ENCODE peak calls at places on chromosomes 5 and 9, in five cellular contexts. K, L, A, D and V are unnamed samples.
A peak's percentile ranks its signal among the peaks of the same experiment; 100 is the strongest.

GRCh38 chr9:32550046-32550608 is 2.0 kb upstream of the SMIM27 start:
- DNase-seq in K (no peak), L (peak; percentile 3), A (no peak), D (peak; percentile 40), V (no peak)

GRCh38 chr5:168425997-168426863 is 60.0 kb upstream of the RARS1 start:
- DNase-seq in K (no peak), L (no peak), A (no peak), D (no peak), V (no peak)

GRCh38 chr5:36657563-36657995 is 51.2 kb downstream of the SLC1A3 start:
- DNase-seq in K (no peak), L (peak; percentile 98), A (peak; percentile 39), D (peak; percentile 99), V (peak; percentile 96)

GRCh38 chr5:1515921-1516571 is 7.7 kb downstream of the LPCAT1 start:
- DNase-seq in K (peak; percentile 5), L (no peak), A (peak; percentile 19), D (peak; percentile 94), V (peak; percentile 80)

GRCh38 chr9:74309654-74310053 is 187.5 kb upstream of the RORB start:
- DNase-seq in K (no peak), L (no peak), A (no peak), D (no peak), V (no peak)

GRCh38 chr9:135886147-135886981 is 21.0 kb downstream of the CAMSAP1 start:
- DNase-seq in K (no peak), L (no peak), A (no peak), D (peak; percentile 86), V (no peak)

GRCh38 chr5:40033411-40033810 is 608.6 kb upstream of the DAB2 start:
- DNase-seq in K (peak; percentile 8), L (no peak), A (no peak), D (no peak), V (no peak)

GRCh38 chr5:17383526-17383925 is 114.5 kb upstream of the TAF11L2 start:
- DNase-seq in K (no peak), L (no peak), A (no peak), D (no peak), V (no peak)

GRCh38 chr5:143174714-143175398 is 228.6 kb downstream of the NR3C1 start:
- DNase-seq in K (no peak), L (peak; percentile 59), A (no peak), D (no peak), V (no peak)

GRCh38 chr5:148884339-148885020 is 58.1 kb downstream of the ADRB2 start:
- DNase-seq in K (no peak), L (no peak), A (no peak), D (no peak), V (no peak)

GRCh38 chr5:110909950-110910349 is 161.6 kb upstream of the TSLP start:
- DNase-seq in K (no peak), L (peak; percentile 72), A (no peak), D (no peak), V (no peak)

GRCh38 chr5:51201024-51201423 is 182.2 kb upstream of the ISL1 start:
- DNase-seq in K (no peak), L (no peak), A (no peak), D (no peak), V (no peak)

GRCh38 chr5:176784218-176785165 is 25.9 kb upstream of the UNC5A start:
- DNase-seq in K (no peak), L (peak; percentile 86), A (no peak), D (peak; percentile 97), V (peak; percentile 84)